ENCODE peak calls at places on chromosomes 1 and 21, in nine cellular contexts. S is sigmoid colon, P is upper lobe of right lung, K is PC-9, A is aorta, N is adipocyte, Y is OCI-LY7, U is H1, V is esophagus squamous epithelium. B is an unnamed sample.

GRCh38 chr1:72006092-72006491 is 276.2 kb downstream of the NEGR1 start:
- DNase-seq in S (no peak), P (no peak), K (no peak), A (no peak), N (peak; percentile 38), Y (no peak), U (no peak), V (no peak), B (no peak)

GRCh38 chr1:42941640-42942330 is 16.9 kb downstream of the SLC2A1 start:
- DNase-seq in S (peak; percentile 83), P (peak; percentile 88), K (peak; percentile 92), A (peak; percentile 93), N (peak; percentile 96), Y (no peak), U (no peak), V (no peak), B (no peak)

GRCh38 chr1:115134850-115135484 is 45.7 kb upstream of the TSPAN2 start:
- DNase-seq in S (no peak), P (no peak), K (peak; percentile 63), A (peak; percentile 68), N (peak; percentile 79), Y (no peak), U (no peak), V (no peak), B (no peak)

GRCh38 chr1:22101995-22102394 is 40.9 kb downstream of the WNT4 start:
- DNase-seq in S (no peak), P (no peak), K (no peak), A (no peak), N (no peak), Y (no peak), U (no peak), V (no peak), B (no peak)

GRCh38 chr1:70331962-70332361 is 22.6 kb downstream of the ANKRD13C start:
- DNase-seq in S (no peak), P (no peak), K (no peak), A (no peak), N (no peak), Y (no peak), U (no peak), V (no peak), B (no peak)

GRCh38 chr1:41699861-41700248 is 215.4 kb upstream of the EDN2 start:
- DNase-seq in S (no peak), P (no peak), K (no peak), A (no peak), N (no peak), Y (no peak), U (no peak), V (no peak), B (no peak)

GRCh38 chr1:65114312-65114711 is 33.7 kb upstream of the AK4 start:
- DNase-seq in S (peak; percentile 70), P (no peak), K (no peak), A (no peak), N (peak; percentile 9), Y (no peak), U (no peak), V (no peak), B (no peak)

GRCh38 chr1:8660455-8660854 is 157.0 kb downstream of the RERE start:
- DNase-seq in S (peak; percentile 82), P (no peak), K (no peak), A (peak; percentile 64), N (peak; percentile 83), Y (peak; percentile 29), U (no peak), V (no peak), B (no peak)

GRCh38 chr1:12356004-12356890 is 126.4 kb downstream of the VPS13D start:
- DNase-seq in S (no peak), P (no peak), K (no peak), A (no peak), N (peak; percentile 62), Y (no peak), U (no peak), V (no peak), B (peak; percentile 41)

GRCh38 chr1:186144505-186144904 is 230.5 kb downstream of the TPR start:
- DNase-seq in S (no peak), P (no peak), K (no peak), A (no peak), N (no peak), Y (no peak), U (no peak), V (no peak), B (no peak)

GRCh38 chr21:38970765-38971164 is 165.0 kb downstream of the ETS2 start:
- DNase-seq in S (no peak), P (no peak), K (no peak), A (no peak), N (no peak), Y (no peak), U (no peak), V (no peak), B (no peak)

GRCh38 chr1:41955461-41956159 is 36.9 kb upstream of the HIVEP3 start:
- DNase-seq in S (no peak), P (no peak), K (peak; percentile 67), A (no peak), N (peak; percentile 73), Y (no peak), U (peak; percentile 2), V (no peak), B (no peak)

GRCh38 chr1:117534995-117535467 is 70.8 kb upstream of the TENT5C start:
- DNase-seq in S (no peak), P (no peak), K (peak; percentile 33), A (no peak), N (peak; percentile 72), Y (peak; percentile 85), U (peak; percentile 34), V (no peak), B (peak; percentile 52)

GRCh38 chr1:21262282-21263051 is 27.8 kb downstream of the ECE1 start:
- DNase-seq in S (peak; percentile 97), P (no peak), K (peak; percentile 66), A (peak; percentile 86), N (peak; percentile 78), Y (no peak), U (no peak), V (no peak), B (no peak)

GRCh38 chr1:157124855-157125254 is 13.3 kb downstream of the ETV3 start:
- DNase-seq in S (no peak), P (no peak), K (no peak), A (no peak), N (no peak), Y (no peak), U (no peak), V (no peak), B (no peak)

GRCh38 chr1:116118471-116118870 is 7.3 kb downstream of the MAB21L3 start:
- DNase-seq in S (no peak), P (no peak), K (no peak), A (no peak), N (no peak), Y (no peak), U (no peak), V (no peak), B (no peak)

DNA sequence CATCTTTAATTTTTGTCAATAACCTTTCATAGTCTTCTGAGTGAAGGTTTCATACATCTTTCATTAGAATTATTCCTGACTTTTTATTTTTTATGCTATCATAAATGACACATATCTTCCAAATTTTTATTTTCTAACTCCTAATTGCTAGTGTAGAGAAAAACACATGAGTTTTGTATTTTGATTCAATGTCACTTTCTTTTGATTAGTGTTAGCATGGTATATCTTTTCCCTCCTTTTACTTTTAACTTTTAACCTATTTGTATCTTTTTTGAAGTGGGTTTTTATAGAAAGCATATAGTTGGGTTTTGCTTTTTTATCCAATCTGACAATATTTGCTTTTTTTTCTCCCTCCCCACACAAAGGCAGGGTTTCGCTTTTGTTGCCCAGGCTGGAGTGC is 43.2 kb downstream of the SDCCAG8 start:
- DNase-seq in S (no peak), P (no peak), K (no peak), A (no peak), N (no peak), Y (no peak), U (no peak), V (no peak), B (no peak)
- H3K9me3 ChIP-seq in S (no peaks in the 10 kb centered on the region), P (no peaks in the 10 kb centered on the region), K (no peaks in the 10 kb centered on the region), A (no peaks in the 10 kb centered on the region), N (peaks cover under 1% of the 10 kb centered on the region), Y (peaks cover 4% of the 10 kb centered on the region), U (no peaks in the 10 kb centered on the region), V (peaks cover 9% of the 10 kb centered on the region), B (no peaks in the 10 kb centered on the region)

GRCh38 chr1:206703647-206704046 is 18.9 kb downstream of the MAPKAPK2 start:
- DNase-seq in S (peak; percentile 48), P (peak; percentile 43), K (no peak), A (no peak), N (no peak), Y (no peak), U (no peak), V (no peak), B (no peak)

GRCh38 chr1:206705187-206705586 is 20.5 kb downstream of the MAPKAPK2 start:
- DNase-seq in S (peak; percentile 76), P (peak; percentile 62), K (no peak), A (peak; percentile 69), N (peak; percentile 75), Y (no peak), U (no peak), V (no peak), B (no peak)

GRCh38 chr1:206702803-206703202 is 18.1 kb downstream of the MAPKAPK2 start:
- DNase-seq in S (peak; percentile 39), P (peak; percentile 6), K (no peak), A (no peak), N (no peak), Y (no peak), U (no peak), V (no peak), B (no peak)

GRCh38 chr1:206705744-206706297 is 21.1 kb downstream of the MAPKAPK2 start:
- DNase-seq in S (peak; percentile 69), P (no peak), K (no peak), A (peak; percentile 54), N (no peak), Y (no peak), U (no peak), V (no peak), B (no peak)

DNA sequence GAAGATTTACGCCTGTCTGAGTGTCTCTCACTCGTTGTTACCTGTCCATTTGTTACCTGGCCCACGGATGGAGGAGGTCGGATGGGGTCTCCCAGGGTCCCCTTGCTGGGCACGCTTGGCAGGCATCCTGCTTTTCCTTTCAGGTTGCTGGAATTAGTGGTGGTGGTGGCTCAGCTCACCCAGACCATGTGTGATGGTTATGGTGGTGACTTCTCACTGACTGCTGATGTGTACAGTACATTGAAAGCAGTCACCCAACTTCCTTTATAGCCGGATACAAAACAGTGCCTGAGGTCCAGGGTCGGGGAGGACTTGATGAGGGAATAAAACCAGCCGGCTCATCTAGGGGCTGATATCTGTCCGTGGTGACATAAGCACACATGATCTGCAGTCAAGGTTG is 19.5 kb downstream of the MAPKAPK2 start:
- DNase-seq in S (peak; percentile 51), P (peak; percentile 44), K (no peak), A (no peak), N (no peak), Y (no peak), U (no peak), V (no peak), B (no peak)
- H3K4me1 ChIP-seq in S (peaks cover 96% of the 10 kb centered on the region), P (peaks cover 79% of the 10 kb centered on the region), K (peaks cover 22% of the 10 kb centered on the region), A (no peaks in the 10 kb centered on the region), N (peaks cover 85% of the 10 kb centered on the region), Y (peaks cover 19% of the 10 kb centered on the region), U (peaks cover 50% of the 10 kb centered on the region), V (peaks cover 76% of the 10 kb centered on the region), B (peaks cover 18% of the 10 kb centered on the region)

GRCh38 chr1:168145184-168146159 is 8.7 kb upstream of the GPR161 start:
- DNase-seq in S (peak; percentile 92), P (peak; percentile 92), K (peak; percentile 84), A (peak; percentile 94), N (peak; percentile 93), Y (peak; percentile 86), U (peak; percentile 79), V (no peak), B (peak; percentile 93)
- H3K4me3 ChIP-seq in S (no peak overlapping the region), P (no peak overlapping the region), K (no peak overlapping the region), A (no peak overlapping the region), N (no peak overlapping the region), Y (no peak overlapping the region), U (no peak overlapping the region), V (no peak overlapping the region), B (no peak overlapping the region)

GRCh38 chr1:4954392-4954791 is 300.0 kb downstream of the AJAP1 start:
- DNase-seq in S (no peak), P (no peak), K (no peak), A (no peak), N (no peak), Y (no peak), U (no peak), V (no peak), B (no peak)
- H3K9me3 ChIP-seq in S (peaks cover 4% of the 10 kb centered on the region), P (no peaks in the 10 kb centered on the region), K (no peaks in the 10 kb centered on the region), A (peaks cover 5% of the 10 kb centered on the region), N (peaks cover 39% of the 10 kb centered on the region), Y (peaks cover 7% of the 10 kb centered on the region), U (peaks cover 7% of the 10 kb centered on the region), V (peaks cover 5% of the 10 kb centered on the region), B (no peaks in the 10 kb centered on the region)